ENCODE peak calls at places on chromosomes 4 and X, in eight cellular contexts. H is H9; B is MG63; P is tibial artery; U is GM04504; J is brain pericyte; C is Jurkat, Clone E6-1; I is aorta. Q is an unnamed sample.

GRCh38 chr4:25350561-25350960 is 26.5 kb upstream of the ANAPC4 start:
- DNase-seq in H (no peak), I (no peak), U (no peak), P (no peak), B (no peak), J (no peak), C (no peak), Q (no peak)

GRCh38 chr4:111510535-111510934 is 634.7 kb upstream of the FAM241A start:
- DNase-seq in J (no peak), C (no peak), B (no peak), U (no peak), H (no peak), P (no peak), I (no peak), Q (no peak)

GRCh38 chr4:136664988-136665387 is 867.3 kb downstream of the PCDH18 start:
- DNase-seq in P (no peak), I (no peak), J (no peak), B (no peak), C (no peak), U (no peak), H (no peak), Q (no peak)

GRCh38 chrX:68934922-68935321 is 106.1 kb downstream of the EFNB1 start:
- DNase-seq in P (no peak), B (no peak), C (no peak), H (no peak), U (no peak), J (no peak), I (peak), Q (no peak)

GRCh38 chr4:146222313-146222712 is 8.0 kb downstream of the REELD1 start:
- DNase-seq in P (no peak), B (no peak), C (no peak), U (peak), I (no peak), H (no peak), J (no peak), Q (no peak)

GRCh38 chr4:61638600-61638999 is 438.5 kb downstream of the ADGRL3 start:
- DNase-seq in U (no peak), P (no peak), C (no peak), J (no peak), H (no peak), B (no peak), I (no peak), Q (no peak)

GRCh38 chrX:116240446-116240845 is 69.9 kb downstream of the AGTR2 start:
- DNase-seq in P (no peak), J (no peak), I (no peak), H (no peak), U (no peak), B (no peak), C (no peak), Q (no peak)

GRCh38 chrX:133654801-133655200 is 239.5 kb upstream of the GPC4 start:
- DNase-seq in U (no peak), B (no peak), C (no peak), H (no peak), P (no peak), I (no peak), J (no peak), Q (no peak)

GRCh38 chrX:22323541-22323940 is 50.8 kb downstream of the CBLL2 start:
- DNase-seq in U (no peak), P (no peak), I (no peak), H (no peak), C (no peak), J (no peak), B (peak), Q (no peak)

GRCh38 chr4:120718979-120719566 is 203.5 kb downstream of the PRDM5 start:
- DNase-seq in H (peak), P (no peak), C (peak), I (no peak), B (peak), J (no peak), U (peak), Q (no peak)

GRCh38 chr4:26496207-26496783 is 6.0 kb upstream of the CCKAR start:
- DNase-seq in I (no peak), J (no peak), H (no peak), P (no peak), U (no peak), B (peak), C (no peak), Q (no peak)

GRCh38 chr4:127479031-127479622 is 153.6 kb upstream of the INTU start:
- DNase-seq in I (no peak), H (no peak), B (no peak), J (no peak), U (peak), P (no peak), C (peak), Q (no peak)

GRCh38 chr4:71133491-71133890 is 140.0 kb downstream of the DCK start:
- DNase-seq in C (no peak), I (no peak), J (no peak), P (no peak), B (peak), U (no peak), H (no peak), Q (no peak)